ENCODE peak calls at places on chromosomes 3 and 15, in eight cellular contexts. X, W, O, C, Y, K, U and P are unnamed samples.

GRCh38 chr3:141231923-141232861 is 567 bp downstream of the PXYLP1 start:
- DNase-seq in O (peak; percentile 24), W (no peak), X (peak; percentile 34), K (no peak), Y (peak; percentile 35), C (no peak), U (peak; percentile 39), P (peak; percentile 40)

GRCh38 chr3:106485202-106485601 is 616.4 kb upstream of the CBLB start:
- DNase-seq in X (no peak), K (no peak), U (no peak), C (no peak), Y (no peak), W (no peak), O (no peak), P (no peak)

GRCh38 chr3:107987036-107987557 is 103.7 kb downstream of the CD47 start:
- DNase-seq in Y (peak; percentile 75), X (no peak), C (no peak), U (peak; percentile 95), O (no peak), W (peak; percentile 76), K (peak; percentile 70), P (peak; percentile 81)

GRCh38 chr3:109125902-109126301 is 8.0 kb upstream of the MORC1 start:
- DNase-seq in O (no peak), X (no peak), U (peak; percentile 15), K (no peak), W (no peak), Y (no peak), C (no peak), P (no peak)

GRCh38 chr3:105809204-105809893 is 59.5 kb downstream of the CBLB start:
- DNase-seq in W (no peak), X (no peak), K (no peak), C (no peak), Y (no peak), O (no peak), U (no peak), P (no peak)

GRCh38 chr3:136070953-136071949 is 105.7 kb downstream of the PPP2R3A start:
- DNase-seq in U (no peak), X (no peak), Y (peak; percentile 22), W (peak; percentile 8), K (peak; percentile 8), O (no peak), C (no peak), P (no peak)

GRCh38 chr3:46965151-46965550 is 11.4 kb downstream of the CCDC12 start:
- DNase-seq in K (no peak), W (no peak), X (no peak), U (no peak), C (no peak), O (no peak), Y (no peak), P (no peak)

GRCh38 chr3:142912440-142913172 is 23.7 kb upstream of the PCOLCE2 start:
- DNase-seq in Y (no peak), O (no peak), W (no peak), X (no peak), K (no peak), C (no peak), U (no peak), P (no peak)

GRCh38 chr3:187263270-187263669 is 28.3 kb downstream of the MASP1 start:
- DNase-seq in Y (no peak), W (no peak), O (no peak), X (no peak), C (no peak), U (no peak), K (no peak), P (no peak)

GRCh38 chr15:51982013-51982769 is 10.6 kb upstream of the LEO1 start:
- DNase-seq in W (peak; percentile 88), O (peak; percentile 57), U (peak; percentile 56), C (peak; percentile 1), Y (no peak), K (no peak), X (peak; percentile 70), P (peak; percentile 35)

GRCh38 chr3:195763248-195763830 is 42.6 kb downstream of the MUC20 start:
- DNase-seq in X (no peak), W (no peak), C (no peak), Y (no peak), U (no peak), K (no peak), O (no peak), P (no peak)

GRCh38 chr3:127544151-127544805 is 46.3 kb downstream of the TPRA1 start:
- DNase-seq in W (peak; percentile 68), Y (peak; percentile 63), K (peak; percentile 30), C (peak; percentile 58), O (peak; percentile 70), X (peak; percentile 36), U (peak; percentile 89), P (peak; percentile 90)

GRCh38 chr3:38039101-38039898 is at the start of gene DLEC1:
- DNase-seq in W (peak; percentile 13), X (peak; percentile 86), U (no peak), C (peak; percentile 10), Y (peak; percentile 68), O (peak; percentile 81), K (no peak), P (peak; percentile 88)

GRCh38 chr3:42714151-42714852 is 11.7 kb upstream of the HHATL start:
- DNase-seq in K (no peak), Y (no peak), W (no peak), O (no peak), C (no peak), X (no peak), U (no peak), P (no peak)

GRCh38 chr3:175590745-175591144 is 731.6 kb downstream of the NAALADL2 start:
- DNase-seq in U (no peak), X (no peak), K (no peak), W (no peak), C (no peak), O (no peak), Y (no peak), P (no peak)

GRCh38 chr3:12896206-12896697 is 54.9 kb upstream of the RPL32 start:
- DNase-seq in X (no peak), W (no peak), O (no peak), K (no peak), U (peak; percentile 32), C (peak; percentile 45), Y (no peak), P (no peak)

GRCh38 chr3:123053107-123053506 is 13.7 kb upstream of the PDIA5 start:
- DNase-seq in U (no peak), K (no peak), X (no peak), Y (no peak), O (no peak), W (no peak), C (no peak), P (peak; percentile 35)

GRCh38 chr3:127786358-127787070 is 35.8 kb downstream of the MGLL start:
- DNase-seq in X (no peak), C (peak; percentile 62), U (no peak), Y (peak; percentile 89), O (no peak), K (no peak), W (no peak), P (peak; percentile 95)

GRCh38 chr3:42804831-42805821 is 836 bp upstream of the HIGD1A start:
- DNase-seq in X (no peak), O (no peak), K (no peak), W (no peak), C (peak; percentile 13), Y (peak; percentile 26), U (no peak), P (no peak)

GRCh38 chr15:27851811-27852210 is 247.3 kb downstream of the OCA2 start:
- DNase-seq in C (no peak), U (no peak), O (no peak), X (no peak), Y (no peak), W (no peak), K (no peak), P (no peak)

GRCh38 chr15:77838061-77838460 is 205.3 kb upstream of the LINGO1 start:
- DNase-seq in W (no peak), Y (no peak), C (no peak), O (no peak), X (no peak), K (no peak), U (no peak), P (no peak)

GRCh38 chr3:141788147-141788546 is 24.9 kb downstream of the GRK7 start:
- DNase-seq in C (no peak), Y (no peak), O (no peak), K (no peak), X (no peak), W (no peak), U (no peak), P (no peak)

GRCh38 chr3:25751048-25751447 is 32.2 kb downstream of the NGLY1 start:
- DNase-seq in U (no peak), C (no peak), Y (no peak), O (no peak), X (no peak), K (no peak), W (no peak), P (no peak)

GRCh38 chr3:14478943-14479550 is 61.1 kb downstream of the GRIP2 start:
- DNase-seq in W (no peak), O (no peak), U (no peak), C (no peak), X (no peak), Y (no peak), K (no peak), P (no peak)

GRCh38 chr3:39107874-39108308 is 411 bp downstream of the TTC21A start:
- DNase-seq in C (peak; percentile 65), X (no peak), K (no peak), W (no peak), O (no peak), Y (no peak), U (no peak), P (no peak)

GRCh38 chr15:79209690-79210089 is 72.8 kb upstream of the ANKRD34C start:
- DNase-seq in U (peak; percentile 43), X (no peak), C (no peak), O (no peak), Y (no peak), W (no peak), K (no peak), P (no peak)

GRCh38 chr3:43309372-43310305 is 23.3 kb downstream of the SNRK start:
- DNase-seq in C (no peak), Y (no peak), U (no peak), X (no peak), W (no peak), K (no peak), O (no peak), P (no peak)

GRCh38 chr3:69791111-69791510 is 51.8 kb downstream of the MITF start:
- DNase-seq in W (no peak), C (no peak), X (no peak), Y (peak; percentile 72), K (no peak), U (no peak), O (no peak), P (peak; percentile 16)